ENCODE peak calls at places on chromosomes 4 and X, in ten cellular contexts. One of them, this sample, is unnamed.

GRCh38 chr4:42151568-42152506 is 618 bp downstream of the BEND4 start:
- DNase-seq in activated CD4-positive, alpha-beta T cell treated with anti-CD3 and anti-CD28 coated beads, Interleukin-2, amount 10 ng/mL, durations not matched to agents 7 days and 5 days: peak
- DNase-seq in hippocampal formation: no peak
- DNase-seq in NCI-H460: no peak
- DNase-seq in T-helper 17 cell: no peak
- DNase-seq in cardiac muscle cell: no peak
- DNase-seq in SW480: no peak
- DNase-seq in activated CD8-positive, alpha-beta memory T cell treated with anti-CD3 and anti-CD28 coated beads for 48 hours: peak
- DNase-seq in psoas muscle: no peak
- DNase-seq in tibial nerve: no peak
- DNase-seq in this sample: no peak

GRCh38 chr4:15805583-15806517 is 27.7 kb downstream of the CD38 start:
- DNase-seq in activated CD4-positive, alpha-beta T cell treated with anti-CD3 and anti-CD28 coated beads, Interleukin-2, amount 10 ng/mL, durations not matched to agents 7 days and 5 days: peak
- DNase-seq in hippocampal formation: no peak
- DNase-seq in NCI-H460: peak
- DNase-seq in T-helper 17 cell: peak
- DNase-seq in cardiac muscle cell: peak
- DNase-seq in SW480: peak
- DNase-seq in activated CD8-positive, alpha-beta memory T cell treated with anti-CD3 and anti-CD28 coated beads for 48 hours: no peak
- DNase-seq in psoas muscle: no peak
- DNase-seq in tibial nerve: no peak
- DNase-seq in this sample: no peak

GRCh38 chrX:107355533-107355932 is 93.9 kb upstream of the FRMPD3 start:
- DNase-seq in activated CD4-positive, alpha-beta T cell treated with anti-CD3 and anti-CD28 coated beads, Interleukin-2, amount 10 ng/mL, durations not matched to agents 7 days and 5 days: no peak
- DNase-seq in hippocampal formation: no peak
- DNase-seq in NCI-H460: no peak
- DNase-seq in T-helper 17 cell: no peak
- DNase-seq in cardiac muscle cell: no peak
- DNase-seq in SW480: no peak
- DNase-seq in activated CD8-positive, alpha-beta memory T cell treated with anti-CD3 and anti-CD28 coated beads for 48 hours: no peak
- DNase-seq in psoas muscle: no peak
- DNase-seq in tibial nerve: no peak
- DNase-seq in this sample: no peak

GRCh38 chrX:56733459-56734046 is 4.5 kb downstream of the NBDY start:
- DNase-seq in activated CD4-positive, alpha-beta T cell treated with anti-CD3 and anti-CD28 coated beads, Interleukin-2, amount 10 ng/mL, durations not matched to agents 7 days and 5 days: peak
- DNase-seq in hippocampal formation: peak
- DNase-seq in NCI-H460: peak
- DNase-seq in T-helper 17 cell: peak
- DNase-seq in cardiac muscle cell: peak
- DNase-seq in SW480: peak
- DNase-seq in activated CD8-positive, alpha-beta memory T cell treated with anti-CD3 and anti-CD28 coated beads for 48 hours: peak
- DNase-seq in psoas muscle: no peak
- DNase-seq in tibial nerve: peak
- DNase-seq in this sample: no peak

GRCh38 chr4:68021185-68021584 is 57.9 kb upstream of the TMPRSS11A start:
- DNase-seq in activated CD4-positive, alpha-beta T cell treated with anti-CD3 and anti-CD28 coated beads, Interleukin-2, amount 10 ng/mL, durations not matched to agents 7 days and 5 days: no peak
- DNase-seq in hippocampal formation: no peak
- DNase-seq in NCI-H460: no peak
- DNase-seq in T-helper 17 cell: no peak
- DNase-seq in cardiac muscle cell: peak
- DNase-seq in SW480: no peak
- DNase-seq in activated CD8-positive, alpha-beta memory T cell treated with anti-CD3 and anti-CD28 coated beads for 48 hours: no peak
- DNase-seq in psoas muscle: no peak
- DNase-seq in tibial nerve: no peak
- DNase-seq in this sample: no peak

GRCh38 chrX:110786486-110786885 is 9.1 kb downstream of the CHRDL1 start:
- DNase-seq in activated CD4-positive, alpha-beta T cell treated with anti-CD3 and anti-CD28 coated beads, Interleukin-2, amount 10 ng/mL, durations not matched to agents 7 days and 5 days: no peak
- DNase-seq in hippocampal formation: no peak
- DNase-seq in NCI-H460: no peak
- DNase-seq in T-helper 17 cell: no peak
- DNase-seq in cardiac muscle cell: no peak
- DNase-seq in SW480: no peak
- DNase-seq in activated CD8-positive, alpha-beta memory T cell treated with anti-CD3 and anti-CD28 coated beads for 48 hours: no peak
- DNase-seq in psoas muscle: no peak
- DNase-seq in tibial nerve: no peak
- DNase-seq in this sample: no peak

GRCh38 chrX:34848281-34848680 is 94.3 kb upstream of the FAM47B start:
- DNase-seq in activated CD4-positive, alpha-beta T cell treated with anti-CD3 and anti-CD28 coated beads, Interleukin-2, amount 10 ng/mL, durations not matched to agents 7 days and 5 days: no peak
- DNase-seq in hippocampal formation: no peak
- DNase-seq in NCI-H460: no peak
- DNase-seq in T-helper 17 cell: no peak
- DNase-seq in cardiac muscle cell: peak
- DNase-seq in SW480: no peak
- DNase-seq in activated CD8-positive, alpha-beta memory T cell treated with anti-CD3 and anti-CD28 coated beads for 48 hours: no peak
- DNase-seq in psoas muscle: no peak
- DNase-seq in tibial nerve: no peak
- DNase-seq in this sample: no peak

GRCh38 chr4:25890653-25891485 is 23.2 kb upstream of the SMIM20 start:
- DNase-seq in activated CD4-positive, alpha-beta T cell treated with anti-CD3 and anti-CD28 coated beads, Interleukin-2, amount 10 ng/mL, durations not matched to agents 7 days and 5 days: no peak
- DNase-seq in hippocampal formation: peak
- DNase-seq in NCI-H460: no peak
- DNase-seq in T-helper 17 cell: no peak
- DNase-seq in cardiac muscle cell: no peak
- DNase-seq in SW480: no peak
- DNase-seq in activated CD8-positive, alpha-beta memory T cell treated with anti-CD3 and anti-CD28 coated beads for 48 hours: no peak
- DNase-seq in psoas muscle: no peak
- DNase-seq in tibial nerve: no peak
- DNase-seq in this sample: no peak

GRCh38 chrX:40700640-40701342 is 34.6 kb downstream of the MED14 start:
- DNase-seq in activated CD4-positive, alpha-beta T cell treated with anti-CD3 and anti-CD28 coated beads, Interleukin-2, amount 10 ng/mL, durations not matched to agents 7 days and 5 days: no peak
- DNase-seq in hippocampal formation: no peak
- DNase-seq in NCI-H460: no peak
- DNase-seq in T-helper 17 cell: no peak
- DNase-seq in cardiac muscle cell: no peak
- DNase-seq in SW480: no peak
- DNase-seq in activated CD8-positive, alpha-beta memory T cell treated with anti-CD3 and anti-CD28 coated beads for 48 hours: no peak
- DNase-seq in psoas muscle: no peak
- DNase-seq in tibial nerve: no peak
- DNase-seq in this sample: no peak

GRCh38 chr4:110533940-110534339 is 58.0 kb downstream of the ENPEP start:
- DNase-seq in activated CD4-positive, alpha-beta T cell treated with anti-CD3 and anti-CD28 coated beads, Interleukin-2, amount 10 ng/mL, durations not matched to agents 7 days and 5 days: no peak
- DNase-seq in hippocampal formation: no peak
- DNase-seq in NCI-H460: peak
- DNase-seq in T-helper 17 cell: no peak
- DNase-seq in cardiac muscle cell: peak
- DNase-seq in SW480: peak
- DNase-seq in activated CD8-positive, alpha-beta memory T cell treated with anti-CD3 and anti-CD28 coated beads for 48 hours: no peak
- DNase-seq in psoas muscle: no peak
- DNase-seq in tibial nerve: no peak
- DNase-seq in this sample: no peak

GRCh38 chr4:165208741-165209388 is 1.5 kb downstream of the KLHL2 start:
- DNase-seq in activated CD4-positive, alpha-beta T cell treated with anti-CD3 and anti-CD28 coated beads, Interleukin-2, amount 10 ng/mL, durations not matched to agents 7 days and 5 days: no peak
- DNase-seq in hippocampal formation: peak
- DNase-seq in NCI-H460: no peak
- DNase-seq in T-helper 17 cell: no peak
- DNase-seq in cardiac muscle cell: peak
- DNase-seq in SW480: no peak
- DNase-seq in activated CD8-positive, alpha-beta memory T cell treated with anti-CD3 and anti-CD28 coated beads for 48 hours: no peak
- DNase-seq in psoas muscle: no peak
- DNase-seq in tibial nerve: no peak
- DNase-seq in this sample: no peak

GRCh38 chr4:13481569-13481968 is 2.6 kb downstream of the RAB28 start:
- DNase-seq in activated CD4-positive, alpha-beta T cell treated with anti-CD3 and anti-CD28 coated beads, Interleukin-2, amount 10 ng/mL, durations not matched to agents 7 days and 5 days: no peak
- DNase-seq in hippocampal formation: no peak
- DNase-seq in NCI-H460: no peak
- DNase-seq in T-helper 17 cell: no peak
- DNase-seq in cardiac muscle cell: peak
- DNase-seq in SW480: no peak
- DNase-seq in activated CD8-positive, alpha-beta memory T cell treated with anti-CD3 and anti-CD28 coated beads for 48 hours: no peak
- DNase-seq in psoas muscle: no peak
- DNase-seq in tibial nerve: no peak
- DNase-seq in this sample: no peak

GRCh38 chr4:57037982-57038604 is 59.4 kb downstream of the POLR2B start:
- DNase-seq in activated CD4-positive, alpha-beta T cell treated with anti-CD3 and anti-CD28 coated beads, Interleukin-2, amount 10 ng/mL, durations not matched to agents 7 days and 5 days: peak
- DNase-seq in hippocampal formation: peak
- DNase-seq in NCI-H460: peak
- DNase-seq in T-helper 17 cell: no peak
- DNase-seq in cardiac muscle cell: peak
- DNase-seq in SW480: peak
- DNase-seq in activated CD8-positive, alpha-beta memory T cell treated with anti-CD3 and anti-CD28 coated beads for 48 hours: peak
- DNase-seq in psoas muscle: peak
- DNase-seq in tibial nerve: peak
- DNase-seq in this sample: peak

GRCh38 chr4:151921811-151922210 is 161.0 kb upstream of the GATB start:
- DNase-seq in activated CD4-positive, alpha-beta T cell treated with anti-CD3 and anti-CD28 coated beads, Interleukin-2, amount 10 ng/mL, durations not matched to agents 7 days and 5 days: no peak
- DNase-seq in hippocampal formation: no peak
- DNase-seq in NCI-H460: no peak
- DNase-seq in T-helper 17 cell: no peak
- DNase-seq in cardiac muscle cell: no peak
- DNase-seq in SW480: no peak
- DNase-seq in activated CD8-positive, alpha-beta memory T cell treated with anti-CD3 and anti-CD28 coated beads for 48 hours: no peak
- DNase-seq in psoas muscle: no peak
- DNase-seq in tibial nerve: no peak
- DNase-seq in this sample: no peak

GRCh38 chr4:24850669-24851068 is 55.3 kb downstream of the SOD3 start:
- DNase-seq in activated CD4-positive, alpha-beta T cell treated with anti-CD3 and anti-CD28 coated beads, Interleukin-2, amount 10 ng/mL, durations not matched to agents 7 days and 5 days: no peak
- DNase-seq in hippocampal formation: no peak
- DNase-seq in NCI-H460: no peak
- DNase-seq in T-helper 17 cell: no peak
- DNase-seq in cardiac muscle cell: peak
- DNase-seq in SW480: no peak
- DNase-seq in activated CD8-positive, alpha-beta memory T cell treated with anti-CD3 and anti-CD28 coated beads for 48 hours: no peak
- DNase-seq in psoas muscle: peak
- DNase-seq in tibial nerve: no peak
- DNase-seq in this sample: no peak